ENCODE peak calls at places on chromosomes 12 and 14, in ten cellular contexts. P is tibial nerve, R is uterus, S is sigmoid colon, L is suprapubic skin, G is A549, E is K562, B is prostate gland, I is esophagus squamous epithelium, C is stomach. W is an unnamed sample.

GRCh38 chr12:108580531-108580930 is 17.4 kb downstream of the TMEM119 start:
- DNase-seq in G (no peak), E (no peak), C (no peak), S (no peak), R (peak), B (no peak), P (no peak), I (no peak), L (no peak), W (no peak)

GRCh38 chr12:63889721-63890509 is 45.4 kb downstream of the SRGAP1 start:
- DNase-seq in L (no peak), S (no peak), C (no peak), P (no peak), G (no peak), R (no peak), I (no peak), E (no peak), B (no peak), W (no peak)

GRCh38 chr12:86148071-86148470 is 108.1 kb downstream of the MGAT4C start:
- DNase-seq in B (no peak), E (no peak), G (no peak), L (no peak), P (no peak), I (no peak), R (no peak), S (no peak), C (no peak), W (no peak)

GRCh38 chr12:108191938-108192337 is 62.9 kb downstream of the WSCD2 start:
- DNase-seq in C (no peak), G (no peak), R (no peak), L (no peak), I (no peak), B (no peak), P (no peak), S (no peak), E (no peak), W (no peak)

GRCh38 chr12:109719123-109720022 is 5.7 kb downstream of the FAM222A start:
- DNase-seq in C (no peak), S (no peak), B (no peak), E (peak), I (no peak), R (no peak), L (no peak), P (no peak), G (no peak), W (no peak)

GRCh38 chr12:123029550-123029949 is 49.1 kb downstream of the ARL6IP4 start:
- DNase-seq in E (no peak), G (no peak), C (no peak), P (no peak), L (no peak), B (no peak), R (no peak), S (no peak), I (no peak), W (no peak)

GRCh38 chr12:19916193-19916498 is 452.2 kb upstream of the PDE3A start:
- DNase-seq in I (no peak), S (no peak), C (no peak), G (no peak), L (no peak), R (no peak), E (no peak), P (no peak), B (no peak), W (no peak)

GRCh38 chr12:17680220-17680619 is 409.8 kb downstream of the RERGL start:
- DNase-seq in B (no peak), E (no peak), I (no peak), R (no peak), G (no peak), C (no peak), P (no peak), S (no peak), L (no peak), W (no peak)

GRCh38 chr14:97251423-97252155 is 454.4 kb downstream of the VRK1 start:
- DNase-seq in B (no peak), I (no peak), S (no peak), P (no peak), C (no peak), G (no peak), L (no peak), E (no peak), R (no peak), W (no peak)

GRCh38 chr12:121810833-121811433 is 7.1 kb downstream of the SETD1B start:
- DNase-seq in S (no peak), R (no peak), G (no peak), B (no peak), E (no peak), I (no peak), P (no peak), C (no peak), L (no peak), W (no peak)

GRCh38 chr14:104223810-104224515 is 85.6 kb downstream of the KIF26A start:
- DNase-seq in I (no peak), C (no peak), E (no peak), G (no peak), R (no peak), S (no peak), B (no peak), P (no peak), L (no peak), W (no peak)

GRCh38 chr12:120581998-120582397 is 796 bp upstream of the POP5 start:
- DNase-seq in L (no peak), C (no peak), B (no peak), E (no peak), I (no peak), P (no peak), R (no peak), G (no peak), S (no peak), W (no peak)

GRCh38 chr12:120078868-120079267 is 37.7 kb downstream of the RAB35 start:
- DNase-seq in S (no peak), E (no peak), G (no peak), R (no peak), L (peak), B (no peak), C (no peak), P (no peak), I (no peak), W (no peak)

GRCh38 chr12:13628067-13628466 is 353.3 kb downstream of the GRIN2B start:
- DNase-seq in B (no peak), E (no peak), S (no peak), P (no peak), R (no peak), C (no peak), I (no peak), L (no peak), G (no peak), W (no peak)

GRCh38 chr12:94109154-94109553 is 39.2 kb upstream of the PLXNC1 start:
- DNase-seq in S (no peak), G (no peak), R (no peak), E (peak), L (no peak), P (no peak), C (no peak), I (no peak), B (no peak), W (no peak)

GRCh38 chr14:24921903-24922302 is 128.0 kb downstream of the STXBP6 start:
- DNase-seq in I (no peak), P (no peak), R (no peak), C (no peak), G (no peak), L (no peak), B (no peak), S (no peak), E (no peak), W (no peak)

GRCh38 chr14:61334197-61334701 is 12.9 kb downstream of the PRKCH start:
- DNase-seq in I (no peak), P (no peak), G (no peak), L (no peak), S (no peak), B (no peak), C (no peak), E (no peak), R (no peak), W (no peak)

GRCh38 chr12:113186666-113187325 is 1.3 kb downstream of the RITA1 start:
- DNase-seq in L (no peak), C (no peak), I (no peak), S (no peak), R (no peak), E (no peak), P (no peak), B (no peak), G (no peak), W (no peak)

GRCh38 chr14:45156067-45156466 is 20.3 kb downstream of the FANCM start:
- DNase-seq in G (no peak), I (no peak), S (no peak), C (no peak), R (no peak), E (no peak), P (no peak), B (no peak), L (no peak), W (no peak)

GRCh38 chr14:96398921-96399320 is 7.0 kb downstream of the AK7 start:
- DNase-seq in I (no peak), E (no peak), C (no peak), L (no peak), R (no peak), P (no peak), G (no peak), B (no peak), S (no peak), W (no peak)

GRCh38 chr12:65525501-65526141 is 247.1 kb downstream of the MSRB3 start:
- DNase-seq in G (no peak), L (no peak), C (no peak), I (no peak), R (no peak), P (no peak), E (no peak), B (no peak), S (no peak), W (no peak)

GRCh38 chr12:108966378-108967151 is 54.3 kb downstream of the SVOP start:
- DNase-seq in S (no peak), P (no peak), R (no peak), E (no peak), L (no peak), C (no peak), B (no peak), I (no peak), G (no peak), W (no peak)

GRCh38 chr14:87899228-87899627 is 93.8 kb downstream of the GALC start:
- DNase-seq in E (no peak), R (no peak), B (no peak), L (no peak), C (no peak), G (no peak), P (no peak), I (no peak), S (no peak), W (no peak)

GRCh38 chr12:121379945-121380344 is 20.0 kb upstream of the RNF34 start:
- DNase-seq in R (no peak), S (no peak), E (no peak), C (no peak), L (no peak), B (no peak), I (no peak), G (no peak), P (no peak), W (no peak)

GRCh38 chr12:65656904-65657351 is 167.4 kb upstream of the HMGA2 start:
- DNase-seq in B (no peak), I (no peak), S (no peak), P (no peak), E (peak), L (no peak), R (no peak), C (no peak), G (peak), W (no peak)

GRCh38 chr14:74348735-74349463 is 628 bp downstream of the VRTN start:
- DNase-seq in S (peak), E (peak), B (no peak), L (no peak), G (no peak), R (no peak), P (no peak), C (no peak), I (no peak), W (no peak)

GRCh38 chr12:95386056-95386455 is 87.9 kb upstream of the METAP2 start:
- DNase-seq in C (no peak), E (no peak), S (no peak), I (no peak), P (no peak), L (no peak), G (no peak), R (no peak), B (no peak), W (no peak)

GRCh38 chr12:43815416-43815815 is 9.3 kb upstream of the TWF1 start:
- DNase-seq in B (no peak), L (no peak), I (no peak), S (no peak), G (no peak), R (no peak), P (no peak), E (no peak), C (no peak), W (no peak)

GRCh38 chr14:100303925-100304324 is 2.3 kb downstream of the SLC25A29 start:
- DNase-seq in S (no peak), E (no peak), R (no peak), L (no peak), P (no peak), B (no peak), G (no peak), I (no peak), C (no peak), W (no peak)

GRCh38 chr14:100306506-100307214 is 416 bp upstream of the SLC25A29 start:
- DNase-seq in P (peak), S (peak), I (peak), R (peak), C (peak), B (peak), L (peak), E (peak), G (peak), W (peak)

GRCh38 chr14:100305446-100306255 is 593 bp downstream of the SLC25A29 start:
- DNase-seq in L (no peak), R (peak), C (peak), I (no peak), B (peak), E (peak), G (peak), P (no peak), S (peak), W (peak)

GRCh38 chr14:100306256-100306505 is at the start of gene SLC25A29:
- DNase-seq in L (no peak), C (no peak), I (no peak), S (no peak), R (no peak), G (no peak), E (no peak), P (no peak), B (no peak), W (no peak)

DNA sequence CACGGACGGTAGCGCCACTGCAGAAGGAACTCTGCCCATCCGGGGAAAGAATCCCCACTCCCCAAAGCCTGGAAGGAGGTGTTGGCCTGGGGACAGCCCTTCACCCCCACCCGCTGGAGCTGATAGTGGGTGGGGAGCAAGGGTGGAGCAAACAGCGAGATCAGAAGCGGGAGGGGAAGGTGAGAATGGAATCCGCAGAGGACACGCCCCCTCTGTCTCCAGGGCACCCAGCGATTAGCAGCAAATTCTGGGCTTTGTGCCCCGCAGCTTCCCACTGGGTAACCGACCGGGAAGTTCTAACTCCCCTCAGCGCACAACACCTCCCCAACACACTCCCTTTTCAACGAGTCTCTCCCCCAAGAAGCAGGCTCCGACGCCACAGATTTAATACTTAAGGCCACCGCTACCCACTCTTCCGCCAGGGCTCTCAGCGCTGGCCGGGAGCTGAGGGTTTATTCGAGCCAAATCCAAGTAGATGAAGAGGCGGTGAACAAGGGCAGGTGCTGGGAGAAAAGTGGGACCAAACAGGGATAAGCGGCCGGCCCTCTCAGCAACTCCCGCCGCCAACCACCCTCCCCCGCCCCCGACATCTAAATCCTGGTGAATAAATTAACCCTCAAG is 1.3 kb downstream of the SLC25A29 start:
- DNase-seq in C (peak), S (no peak), L (no peak), P (no peak), R (peak), B (peak), E (peak), G (peak), I (no peak), W (peak)
- TF ChIP-seq POLR2A in C (no peak), S (no peak), L (no peak), P (no peak), R (peak), B (peak), E (no peak), G (no peak), I (no peak), W (no peak)

DNA sequence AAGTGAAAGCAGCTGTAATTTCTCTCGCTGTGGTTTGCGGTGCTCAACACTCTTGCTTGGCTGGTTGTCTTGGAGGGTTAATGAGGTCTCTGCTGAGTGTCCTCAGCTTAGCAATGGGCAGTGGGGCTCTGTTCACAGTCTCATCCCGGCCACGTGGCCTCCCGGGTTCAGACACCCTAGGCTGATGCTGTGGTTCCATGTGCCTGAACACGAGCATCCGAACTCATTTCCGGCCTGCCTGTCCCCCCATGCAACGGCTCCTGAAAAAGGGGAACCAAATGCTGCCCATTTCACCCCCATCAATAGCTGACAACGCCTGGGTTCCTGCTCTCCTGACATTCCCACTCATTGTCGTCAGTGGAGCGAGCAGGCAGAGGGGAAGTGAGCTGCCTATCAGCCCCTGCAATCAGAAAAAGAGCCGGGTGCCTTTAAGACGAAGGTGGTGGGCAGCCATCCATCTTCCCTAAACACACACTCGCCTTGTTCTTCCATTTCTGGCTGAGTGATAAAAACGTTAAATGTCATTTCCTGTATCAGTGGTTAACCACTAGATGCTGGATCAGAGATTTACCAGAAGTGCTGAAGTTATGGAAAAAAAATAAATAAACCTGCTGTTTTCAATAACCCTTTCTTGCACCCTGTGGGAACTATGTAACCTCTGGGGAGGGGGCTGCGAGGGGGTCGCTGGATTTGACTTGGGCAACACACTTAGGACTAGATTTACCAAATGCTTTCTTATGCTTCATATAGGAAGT is 60.3 kb upstream of the BCL2L14 start:
- DNase-seq in S (peak), L (no peak), B (peak), I (peak), C (no peak), P (no peak), R (no peak), G (no peak), E (no peak), W (no peak)
- TF ChIP-seq POLR2A in S (no peak), L (no peak), B (no peak), I (no peak), C (no peak), P (no peak), R (no peak), G (no peak), E (no peak), W (no peak)

DNA sequence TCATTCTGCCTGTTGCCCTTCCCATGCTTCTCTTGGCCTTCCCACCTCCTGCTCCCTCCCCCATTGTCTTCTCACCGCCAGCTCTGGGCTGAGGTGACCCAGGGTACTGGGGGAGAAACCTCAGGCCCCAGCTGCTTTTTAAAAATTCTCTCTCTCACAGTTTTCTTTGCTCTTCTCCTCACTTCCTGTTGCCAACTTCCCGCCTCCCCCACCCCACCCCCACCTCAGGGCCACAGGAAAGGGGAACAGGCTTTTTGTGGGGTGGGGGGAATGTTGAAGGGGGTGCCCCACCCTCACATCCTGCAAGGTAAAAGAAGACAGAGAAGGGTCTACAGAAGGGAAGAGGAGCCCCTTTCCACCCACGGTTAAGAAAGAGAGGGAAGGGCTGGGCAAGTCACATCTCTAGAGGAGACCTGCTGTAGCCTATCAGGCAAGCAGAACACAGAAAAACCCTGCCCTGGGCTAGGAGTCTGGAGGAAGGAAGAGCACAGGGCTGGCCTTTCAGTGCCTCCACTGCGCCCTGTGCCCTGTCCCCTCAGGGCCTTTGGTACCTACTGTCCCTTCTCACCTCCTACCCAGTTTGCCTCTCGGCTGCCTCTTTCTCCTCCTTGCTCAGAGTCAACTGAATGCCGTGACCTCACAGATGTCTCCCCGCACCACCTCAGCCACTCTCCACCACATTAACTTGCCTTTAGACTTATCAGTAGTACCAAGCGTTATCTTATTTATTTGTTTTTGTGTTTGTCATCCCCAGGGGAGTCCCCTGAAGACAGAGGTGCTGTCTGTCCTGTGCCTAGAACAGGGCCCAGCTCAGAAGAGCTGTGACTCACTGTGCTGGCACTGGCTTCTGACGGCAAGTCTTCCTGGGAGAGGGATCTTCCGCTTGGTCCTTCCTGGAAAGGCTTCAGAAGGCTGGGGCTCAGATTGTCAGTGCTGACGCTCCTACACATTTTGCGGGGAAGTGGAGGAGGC is 1.7 kb downstream of the ARHGAP9 start:
- DNase-seq in I (no peak), C (no peak), P (no peak), S (no peak), B (no peak), E (peak), L (no peak), G (no peak), R (no peak), W (no peak)
- TF ChIP-seq POLR2A in I (no peak), C (no peak), P (no peak), S (no peak), B (no peak), E (no peak), L (no peak), G (no peak), R (no peak), W (no peak)

GRCh38 chr14:72070458-72070857 is 138.2 kb downstream of the RGS6 start:
- DNase-seq in S (no peak), R (no peak), P (no peak), E (no peak), B (no peak), C (no peak), I (no peak), L (no peak), G (no peak), W (no peak)
- TF ChIP-seq POLR2A in S (no peak), R (no peak), P (no peak), E (no peak), B (no peak), C (no peak), I (no peak), L (no peak), G (no peak), W (no peak)

DNA sequence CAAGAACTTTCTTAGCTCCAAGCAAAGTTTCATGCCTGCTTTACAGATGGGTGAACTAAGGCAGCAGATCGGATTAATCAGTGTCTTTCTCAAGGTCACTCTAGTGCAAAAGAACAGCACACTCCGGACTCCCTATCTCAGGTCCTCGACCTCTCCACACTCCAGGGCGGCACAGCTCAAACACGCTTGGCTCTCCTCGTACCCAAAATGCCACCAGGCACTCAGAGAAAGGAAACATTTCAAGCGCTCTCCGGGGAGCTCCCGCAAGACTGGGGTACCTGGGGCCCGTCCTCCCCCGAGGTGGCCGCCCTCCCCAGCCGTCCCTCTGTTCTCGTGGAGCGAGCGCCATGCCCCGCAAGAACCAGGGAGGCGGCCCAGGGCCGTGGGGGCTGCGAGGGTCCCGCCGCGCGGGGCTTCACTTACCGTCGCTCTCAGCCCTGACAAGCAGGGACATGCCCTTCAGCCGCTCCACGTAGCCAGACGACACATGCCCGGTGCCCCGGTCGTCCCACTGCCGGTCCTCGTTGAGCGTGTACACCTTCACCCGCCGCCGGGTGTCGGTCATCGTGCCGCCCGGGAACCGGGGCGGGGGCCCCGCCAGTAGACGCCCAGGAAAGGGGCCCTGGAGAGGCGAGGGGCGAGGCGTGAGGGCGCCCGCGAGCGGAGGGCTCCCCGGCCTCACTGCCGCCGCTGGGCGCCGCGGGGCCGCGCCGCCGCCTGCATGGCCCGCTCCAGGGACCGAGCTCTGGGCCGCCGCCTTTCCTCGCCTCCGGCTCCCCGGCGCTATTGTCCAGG is 830 bp downstream of the PPP4R3A start:
- DNase-seq in G (peak), P (no peak), C (peak), R (no peak), I (no peak), B (peak), E (peak), S (peak), L (peak), W (no peak)
- TF ChIP-seq POLR2A in G (no peak), P (no peak), C (no peak), R (no peak), I (no peak), B (no peak), E (no peak), S (no peak), L (no peak), W (no peak)

W was measured in H54.